ENCODE peak calls at places on chromosome 6, in seven cellular contexts. M is psoas muscle, D is left ventricle myocardium inferior, U is GM23248, O is SK-N-SH, R is lower lobe of right lung, Z is lung. G is an unnamed sample.
A peak's percentile ranks its signal among the peaks of the same experiment; 100 is the strongest.

GRCh38 chr6:168134399-168135201 is 55.6 kb upstream of the FRMD1 start:
- DNase-seq in D (no peak), R (no peak), U (no peak), O (no peak), M (no peak), Z (no peak), G (no peak)

GRCh38 chr6:166877906-166878305 is 78.4 kb downstream of the RNASET2 start:
- DNase-seq in Z (no peak), U (peak; percentile 5), M (no peak), O (no peak), D (no peak), R (no peak), G (no peak)

GRCh38 chr6:157380779-157381561 is at the start of gene ZDHHC14:
- DNase-seq in Z (peak; percentile 90), U (peak; percentile 94), M (peak; percentile 92), O (peak; percentile 90), R (peak; percentile 94), D (peak; percentile 93), G (peak; percentile 88)

GRCh38 chr6:13908955-13909381 is 15.8 kb upstream of the RNF182 start:
- DNase-seq in M (no peak), O (peak; percentile 78), Z (peak; percentile 53), U (peak; percentile 79), R (no peak), D (no peak), G (peak; percentile 45)

GRCh38 chr6:151494235-151494950 is 576 bp downstream of the CCDC170 start:
- DNase-seq in R (peak; percentile 77), Z (peak; percentile 33), U (peak; percentile 77), D (peak; percentile 45), O (peak; percentile 28), M (peak; percentile 38), G (peak; percentile 17)

GRCh38 chr6:13611715-13612114 is 3.4 kb upstream of the NOL7 start:
- DNase-seq in R (no peak), U (no peak), O (no peak), D (no peak), Z (no peak), M (no peak), G (no peak)

GRCh38 chr6:98657764-98658163 is 176.6 kb upstream of the POU3F2 start:
- DNase-seq in M (no peak), D (no peak), U (peak; percentile 58), R (peak; percentile 45), O (no peak), Z (no peak), G (no peak)

GRCh38 chr6:169964440-169965212 is 213.2 kb downstream of the ERMARD start:
- DNase-seq in R (no peak), Z (peak; percentile 20), U (no peak), D (no peak), M (no peak), O (peak; percentile 24), G (no peak)

GRCh38 chr6:121627761-121628160 is 192.3 kb downstream of the GJA1 start:
- DNase-seq in R (no peak), O (no peak), U (peak; percentile 12), M (no peak), D (no peak), Z (no peak), G (no peak)

GRCh38 chr6:154951400-154952200 is 43.5 kb upstream of the TIAM2 start:
- DNase-seq in U (no peak), R (no peak), D (no peak), Z (no peak), M (no peak), O (no peak), G (no peak)

GRCh38 chr6:125821825-125822281 is 31.1 kb downstream of the NCOA7 start:
- DNase-seq in O (peak; percentile 21), D (no peak), M (no peak), U (no peak), R (no peak), Z (no peak), G (no peak)
- H3K4me1 ChIP-seq in O (peaks cover 41% of the 10 kb centered on the region), D (peaks cover 65% of the 10 kb centered on the region), M (no peaks in the 10 kb centered on the region), U (peaks cover 34% of the 10 kb centered on the region), R (peaks cover 35% of the 10 kb centered on the region), Z (peaks cover 8% of the 10 kb centered on the region), G (no peaks in the 10 kb centered on the region)

GRCh38 chr6:79077680-79078056 is 386 bp downstream of the PHIP start:
- DNase-seq in M (no peak), O (peak; percentile 78), D (no peak), R (peak; percentile 73), U (peak; percentile 64), Z (peak; percentile 57), G (no peak)
- H3K4me1 ChIP-seq in M (peaks cover 33% of the 10 kb centered on the region), O (peaks cover 13% of the 10 kb centered on the region), D (peaks cover 53% of the 10 kb centered on the region), R (peaks cover 36% of the 10 kb centered on the region), U (peaks cover 27% of the 10 kb centered on the region), Z (peaks cover 2% of the 10 kb centered on the region), G (no peaks in the 10 kb centered on the region)

GRCh38 chr6:132496519-132497180 is 16.3 kb downstream of the STX7 start:
- DNase-seq in M (no peak), R (no peak), U (no peak), Z (no peak), D (no peak), O (no peak), G (no peak)

GRCh38 chr6:132495604-132496079 is 17.3 kb downstream of the STX7 start:
- DNase-seq in Z (no peak), D (no peak), R (no peak), M (no peak), U (no peak), O (no peak), G (no peak)

GRCh38 chr6:132498638-132499037 is 14.3 kb downstream of the STX7 start:
- DNase-seq in M (no peak), D (no peak), Z (no peak), R (no peak), O (no peak), U (no peak), G (no peak)

GRCh38 chr6:132494954-132495353 is 18.0 kb downstream of the STX7 start:
- DNase-seq in O (no peak), R (no peak), M (no peak), U (no peak), Z (no peak), D (no peak), G (no peak)

DNA sequence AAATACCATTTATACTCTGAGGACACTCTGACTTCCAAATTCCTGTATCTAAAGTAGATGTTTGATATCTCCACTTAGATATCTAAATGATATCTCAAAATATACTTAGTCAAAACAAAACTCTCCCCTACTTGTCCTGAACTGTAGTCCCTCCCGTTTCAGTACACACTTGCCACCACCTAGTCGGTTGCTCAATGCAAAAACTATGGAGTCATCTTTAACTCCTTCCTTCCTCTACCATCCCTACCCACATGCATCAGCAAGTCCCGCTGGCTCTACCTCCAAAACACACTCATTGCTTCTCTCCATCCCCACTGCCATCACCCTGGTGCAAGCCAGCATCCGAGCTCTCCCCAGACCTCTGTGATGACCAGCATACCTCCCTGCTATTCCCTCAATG is 13.2 kb downstream of the STX7 start:
- DNase-seq in U (no peak), M (no peak), Z (no peak), O (no peak), D (no peak), R (no peak), G (no peak)
- H3K4me1 ChIP-seq in U (peaks cover 9% of the 10 kb centered on the region), M (peaks cover 6% of the 10 kb centered on the region), Z (no peaks in the 10 kb centered on the region), O (no peaks in the 10 kb centered on the region), D (peaks cover 57% of the 10 kb centered on the region), R (peaks cover 56% of the 10 kb centered on the region), G (no peaks in the 10 kb centered on the region)

GRCh38 chr6:137871299-137871698 is 4.2 kb downstream of the TNFAIP3 start:
- DNase-seq in R (no peak), M (no peak), O (no peak), U (no peak), D (no peak), Z (no peak), G (no peak)
- H3K4me1 ChIP-seq in R (peaks cover 72% of the 10 kb centered on the region), M (peaks cover 53% of the 10 kb centered on the region), O (peaks cover 5% of the 10 kb centered on the region), U (peaks cover 53% of the 10 kb centered on the region), D (peaks cover 79% of the 10 kb centered on the region), Z (peaks cover 7% of the 10 kb centered on the region), G (peaks cover 7% of the 10 kb centered on the region)

GRCh38 chr6:16831136-16831535 is 69.9 kb upstream of the ATXN1 start:
- DNase-seq in R (no peak), U (no peak), M (no peak), D (no peak), Z (no peak), O (no peak), G (no peak)
- H3K4me1 ChIP-seq in R (no peaks in the 10 kb centered on the region), U (peaks cover 3% of the 10 kb centered on the region), M (no peaks in the 10 kb centered on the region), D (peaks cover 4% of the 10 kb centered on the region), Z (no peaks in the 10 kb centered on the region), O (peaks cover 3% of the 10 kb centered on the region), G (no peaks in the 10 kb centered on the region)

DNA sequence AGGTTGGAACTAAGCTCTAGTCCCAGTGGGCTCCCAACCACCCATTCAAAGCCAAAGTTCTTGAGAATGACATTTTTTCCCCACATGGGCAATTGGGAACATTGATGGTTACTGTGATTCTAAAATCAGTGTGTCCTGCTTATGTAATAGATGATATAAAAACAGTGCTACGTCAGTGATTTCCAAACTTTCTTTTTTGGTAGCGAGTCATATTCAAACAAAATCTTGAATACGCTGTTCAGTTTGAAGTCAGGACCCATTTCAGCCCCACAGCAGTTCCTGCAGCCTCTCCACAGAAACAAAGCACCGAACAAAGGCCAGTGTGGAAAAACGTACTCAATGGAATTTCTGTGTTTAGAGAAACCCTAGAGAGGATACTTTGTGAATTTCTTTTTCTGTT is 170.0 kb upstream of the OLIG3 start:
- DNase-seq in M (no peak), R (no peak), Z (no peak), D (no peak), O (no peak), U (no peak), G (no peak)
- H3K4me1 ChIP-seq in M (no peaks in the 10 kb centered on the region), R (no peaks in the 10 kb centered on the region), Z (no peaks in the 10 kb centered on the region), D (no peaks in the 10 kb centered on the region), O (no peaks in the 10 kb centered on the region), U (no peaks in the 10 kb centered on the region), G (no peaks in the 10 kb centered on the region)

GRCh38 chr6:43670623-43670986 is 17.0 kb downstream of the MRPS18A start:
- DNase-seq in M (no peak), Z (no peak), O (no peak), R (no peak), D (no peak), U (no peak), G (no peak)

GRCh38 chr6:43669050-43669921 is 18.3 kb downstream of the MRPS18A start:
- DNase-seq in Z (no peak), U (peak; percentile 94), R (no peak), M (peak; percentile 82), D (peak; percentile 81), O (peak; percentile 46), G (no peak)

GRCh38 chr6:43671801-43672690 is 15.5 kb downstream of the MRPS18A start:
- DNase-seq in O (no peak), U (no peak), Z (no peak), M (no peak), R (no peak), D (no peak), G (no peak)

GRCh38 chr6:43669922-43670622 is 17.5 kb downstream of the MRPS18A start:
- DNase-seq in R (no peak), M (no peak), U (no peak), Z (no peak), O (no peak), D (no peak), G (no peak)

GRCh38 chr6:43671011-43671800 is 16.4 kb downstream of the MRPS18A start:
- DNase-seq in O (no peak), R (no peak), Z (no peak), M (no peak), U (no peak), D (no peak), G (no peak)
- H3K4me1 ChIP-seq in O (peaks cover 29% of the 10 kb centered on the region), R (peaks cover 53% of the 10 kb centered on the region), Z (peaks cover 2% of the 10 kb centered on the region), M (peaks cover 86% of the 10 kb centered on the region), U (peaks cover 24% of the 10 kb centered on the region), D (peaks cover 72% of the 10 kb centered on the region), G (peaks cover 15% of the 10 kb centered on the region)

G was measured in prostate gland.